ENCODE peak calls at places on chromosomes 16 and 17, in six cellular contexts. One of them, this sample, is unnamed.

GRCh38 chr17:39244016-39244599 is 18.4 kb upstream of the STAC2 start:
- DNase-seq in endothelial cell: no peak
- DNase-seq in AG10803: no peak
- DNase-seq in B cell: peak; percentile 32
- DNase-seq in heart right ventricle: no peak
- DNase-seq in kidney epithelial cell: no peak
- DNase-seq in this sample: no peak

GRCh38 chr16:10947211-10947787 is 2.9 kb downstream of the CLEC16A start:
- DNase-seq in endothelial cell: no peak
- DNase-seq in AG10803: no peak
- DNase-seq in B cell: no peak
- DNase-seq in heart right ventricle: no peak
- DNase-seq in kidney epithelial cell: no peak
- DNase-seq in this sample: no peak

GRCh38 chr16:13118091-13118490 is 216.7 kb downstream of the SHISA9 start:
- DNase-seq in endothelial cell: no peak
- DNase-seq in AG10803: no peak
- DNase-seq in B cell: no peak
- DNase-seq in heart right ventricle: no peak
- DNase-seq in kidney epithelial cell: no peak
- DNase-seq in this sample: no peak

GRCh38 chr16:78278047-78278446 is 178.6 kb downstream of the WWOX start:
- DNase-seq in endothelial cell: no peak
- DNase-seq in AG10803: no peak
- DNase-seq in B cell: no peak
- DNase-seq in heart right ventricle: no peak
- DNase-seq in kidney epithelial cell: no peak
- DNase-seq in this sample: no peak

GRCh38 chr17:7977039-7977438 is 25.4 kb upstream of the GUCY2D start:
- DNase-seq in endothelial cell: no peak
- DNase-seq in AG10803: no peak
- DNase-seq in B cell: no peak
- DNase-seq in heart right ventricle: no peak
- DNase-seq in kidney epithelial cell: no peak
- DNase-seq in this sample: no peak

GRCh38 chr17:60091908-60092331 is 13.2 kb upstream of the HEATR6 start:
- DNase-seq in endothelial cell: no peak
- DNase-seq in AG10803: peak; percentile 52
- DNase-seq in B cell: no peak
- DNase-seq in heart right ventricle: no peak
- DNase-seq in kidney epithelial cell: no peak
- DNase-seq in this sample: no peak

GRCh38 chr17:17675925-17676534 is 5.2 kb upstream of the RAI1 start:
- DNase-seq in endothelial cell: no peak
- DNase-seq in AG10803: no peak
- DNase-seq in B cell: no peak
- DNase-seq in heart right ventricle: no peak
- DNase-seq in kidney epithelial cell: peak; percentile 43
- DNase-seq in this sample: no peak

GRCh38 chr17:34474706-34475105 is 104.7 kb upstream of the TMEM132E start:
- DNase-seq in endothelial cell: no peak
- DNase-seq in AG10803: no peak
- DNase-seq in B cell: no peak
- DNase-seq in heart right ventricle: no peak
- DNase-seq in kidney epithelial cell: no peak
- DNase-seq in this sample: no peak

GRCh38 chr17:45700171-45701090 is 83.7 kb upstream of the CRHR1 start:
- DNase-seq in endothelial cell: no peak
- DNase-seq in AG10803: no peak
- DNase-seq in B cell: no peak
- DNase-seq in heart right ventricle: no peak
- DNase-seq in kidney epithelial cell: no peak
- DNase-seq in this sample: no peak

GRCh38 chr17:44902135-44902760 is 3.0 kb upstream of the EFTUD2 start:
- DNase-seq in endothelial cell: no peak
- DNase-seq in AG10803: no peak
- DNase-seq in B cell: no peak
- DNase-seq in heart right ventricle: no peak
- DNase-seq in kidney epithelial cell: no peak
- DNase-seq in this sample: no peak

GRCh38 chr16:47492428-47493357 is 31.6 kb downstream of the PHKB start:
- DNase-seq in endothelial cell: no peak
- DNase-seq in AG10803: peak; percentile 47
- DNase-seq in B cell: peak; percentile 10
- DNase-seq in heart right ventricle: peak; percentile 93
- DNase-seq in kidney epithelial cell: no peak
- DNase-seq in this sample: no peak

GRCh38 chr17:44005865-44006580 is 1.6 kb downstream of the NAGS start:
- DNase-seq in endothelial cell: peak; percentile 65
- DNase-seq in AG10803: no peak
- DNase-seq in B cell: peak; percentile 76
- DNase-seq in heart right ventricle: no peak
- DNase-seq in kidney epithelial cell: no peak
- DNase-seq in this sample: no peak

GRCh38 chr16:57235128-57236092 is 9.6 kb upstream of the ARL2BP start:
- DNase-seq in endothelial cell: no peak
- DNase-seq in AG10803: no peak
- DNase-seq in B cell: peak; percentile 37
- DNase-seq in heart right ventricle: no peak
- DNase-seq in kidney epithelial cell: no peak
- DNase-seq in this sample: no peak

GRCh38 chr16:525520-526180 is 1.9 kb upstream of the CAPN15 start:
- DNase-seq in endothelial cell: no peak
- DNase-seq in AG10803: peak; percentile 82
- DNase-seq in B cell: no peak
- DNase-seq in heart right ventricle: no peak
- DNase-seq in kidney epithelial cell: peak; percentile 93
- DNase-seq in this sample: no peak

GRCh38 chr16:87541004-87541881 is 48.4 kb upstream of the ZCCHC14 start:
- DNase-seq in endothelial cell: no peak
- DNase-seq in AG10803: peak; percentile 79
- DNase-seq in B cell: no peak
- DNase-seq in heart right ventricle: peak; percentile 61
- DNase-seq in kidney epithelial cell: no peak
- DNase-seq in this sample: no peak

GRCh38 chr16:89178453-89179147 is 7.1 kb downstream of the CDH15 start:
- DNase-seq in endothelial cell: no peak
- DNase-seq in AG10803: no peak
- DNase-seq in B cell: no peak
- DNase-seq in heart right ventricle: no peak
- DNase-seq in kidney epithelial cell: no peak
- DNase-seq in this sample: no peak

GRCh38 chr17:44396946-44397345 is 7.5 kb upstream of the ITGA2B start:
- DNase-seq in endothelial cell: no peak
- DNase-seq in AG10803: no peak
- DNase-seq in B cell: no peak
- DNase-seq in heart right ventricle: no peak
- DNase-seq in kidney epithelial cell: no peak
- DNase-seq in this sample: peak; percentile 20

GRCh38 chr16:54512461-54512860 is 225.9 kb upstream of the IRX3 start:
- DNase-seq in endothelial cell: no peak
- DNase-seq in AG10803: no peak
- DNase-seq in B cell: no peak
- DNase-seq in heart right ventricle: no peak
- DNase-seq in kidney epithelial cell: no peak
- DNase-seq in this sample: no peak

GRCh38 chr17:20191066-20191465 is 181.9 kb downstream of the SPECC1 start:
- DNase-seq in endothelial cell: no peak
- DNase-seq in AG10803: peak; percentile 93
- DNase-seq in B cell: no peak
- DNase-seq in heart right ventricle: no peak
- DNase-seq in kidney epithelial cell: no peak
- DNase-seq in this sample: no peak

DNA sequence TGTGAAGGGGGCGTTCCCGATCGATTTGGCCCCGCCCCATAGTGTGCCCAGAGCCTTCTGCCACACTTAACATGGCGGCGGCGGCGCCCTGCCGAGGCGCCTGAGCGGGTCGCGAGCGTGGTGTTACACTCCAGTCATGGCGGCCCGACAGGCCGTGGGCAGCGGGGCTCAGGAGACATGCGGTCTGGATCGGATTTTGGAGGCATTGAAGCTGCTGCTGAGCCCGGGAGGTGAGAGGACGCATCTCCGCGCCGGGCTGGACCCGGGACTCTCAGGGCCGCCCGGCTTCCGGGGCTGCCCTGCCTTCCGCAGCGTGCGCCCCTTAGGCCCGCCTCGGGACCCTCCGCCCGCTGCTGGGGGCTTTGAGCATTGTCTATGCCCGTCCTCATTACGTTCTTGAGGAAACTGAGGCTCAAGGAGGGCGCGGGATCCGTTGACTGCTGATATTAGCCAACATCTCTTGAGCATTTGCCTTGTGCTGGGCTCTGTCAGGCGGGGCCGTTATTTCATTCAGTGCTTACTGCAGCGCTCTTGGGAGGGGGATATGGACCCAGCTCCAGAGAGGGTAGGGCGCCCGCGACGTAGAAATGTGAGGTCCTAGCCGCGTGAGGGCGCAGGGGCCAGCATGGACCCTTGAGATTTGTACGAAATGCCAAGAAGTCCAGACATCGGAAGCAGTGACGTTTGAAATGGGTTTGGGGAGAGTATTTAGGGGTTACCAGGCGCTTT is at the start of gene TANGO6:
- DNase-seq in endothelial cell: peak; percentile 78
- DNase-seq in AG10803: peak; percentile 74
- DNase-seq in B cell: peak; percentile 88
- DNase-seq in heart right ventricle: peak; percentile 86
- DNase-seq in kidney epithelial cell: peak; percentile 31
- DNase-seq in this sample: peak; percentile 94
- TF ChIP-seq CTCF in endothelial cell: no peak
- TF ChIP-seq CTCF in AG10803: peak; percentile 33
- TF ChIP-seq CTCF in B cell: no peak
- TF ChIP-seq CTCF in heart right ventricle: no peak
- TF ChIP-seq CTCF in kidney epithelial cell: peak; percentile 55
- TF ChIP-seq CTCF in this sample: peak; percentile 72

DNA sequence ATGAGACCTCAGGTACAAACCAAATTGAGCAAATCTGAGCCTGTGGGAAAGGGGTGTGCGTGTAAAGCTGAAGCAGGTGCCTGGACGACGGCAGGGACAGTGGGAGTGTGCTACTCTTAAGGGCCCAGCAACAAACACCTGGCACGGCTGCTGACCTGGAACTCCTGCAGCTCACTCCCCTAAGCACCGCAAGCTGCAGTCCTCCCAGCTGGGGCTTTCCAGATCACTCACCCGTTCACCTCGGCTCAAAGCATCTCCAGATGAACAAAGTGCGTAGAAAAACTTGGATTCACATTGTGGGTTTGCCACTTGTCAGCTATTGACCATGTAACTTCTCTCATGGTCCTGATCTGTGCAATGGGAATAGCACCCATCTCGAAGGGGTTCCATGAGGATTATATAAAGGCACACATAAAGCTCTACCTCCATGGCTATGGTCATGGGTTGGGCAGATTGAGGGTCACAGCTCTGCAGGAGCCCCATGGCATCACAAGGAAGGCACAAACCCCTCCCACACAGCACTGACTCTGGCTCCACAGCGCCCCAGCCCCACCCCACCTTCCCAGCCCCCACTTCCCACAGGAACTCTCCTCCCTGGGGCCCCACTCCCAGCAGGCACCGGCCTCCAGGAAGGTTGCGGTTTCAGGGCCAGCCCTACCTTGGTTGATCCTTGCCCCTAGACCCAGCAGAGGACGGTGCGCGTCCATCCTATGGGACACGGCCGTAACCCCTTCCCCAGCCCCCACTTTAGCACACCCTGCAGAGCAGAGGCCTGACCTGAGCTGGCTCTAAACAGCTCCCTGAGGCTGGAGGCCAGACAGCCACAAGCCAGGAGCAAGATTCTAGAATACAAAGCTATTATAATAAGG is 21.9 kb downstream of the ST3GAL2 start:
- DNase-seq in endothelial cell: no peak
- DNase-seq in AG10803: no peak
- DNase-seq in B cell: peak; percentile 76
- DNase-seq in heart right ventricle: no peak
- DNase-seq in kidney epithelial cell: no peak
- DNase-seq in this sample: no peak
- TF ChIP-seq CTCF in endothelial cell: no peak
- TF ChIP-seq CTCF in AG10803: no peak
- TF ChIP-seq CTCF in B cell: no peak
- TF ChIP-seq CTCF in heart right ventricle: no peak
- TF ChIP-seq CTCF in kidney epithelial cell: no peak
- TF ChIP-seq CTCF in this sample: no peak

GRCh38 chr16:66915041-66915440 is 3.6 kb downstream of the CDH16 start:
- DNase-seq in endothelial cell: no peak
- DNase-seq in AG10803: no peak
- DNase-seq in B cell: no peak
- DNase-seq in heart right ventricle: no peak
- DNase-seq in kidney epithelial cell: no peak
- DNase-seq in this sample: no peak

GRCh38 chr16:66911801-66912200 is 6.9 kb downstream of the CDH16 start:
- DNase-seq in endothelial cell: no peak
- DNase-seq in AG10803: no peak
- DNase-seq in B cell: no peak
- DNase-seq in heart right ventricle: no peak
- DNase-seq in kidney epithelial cell: no peak
- DNase-seq in this sample: no peak

GRCh38 chr16:66914541-66914940 is 4.1 kb downstream of the CDH16 start:
- DNase-seq in endothelial cell: no peak
- DNase-seq in AG10803: no peak
- DNase-seq in B cell: no peak
- DNase-seq in heart right ventricle: no peak
- DNase-seq in kidney epithelial cell: no peak
- DNase-seq in this sample: no peak

GRCh38 chr16:66913711-66914110 is 5.0 kb downstream of the CDH16 start:
- DNase-seq in endothelial cell: no peak
- DNase-seq in AG10803: no peak
- DNase-seq in B cell: no peak
- DNase-seq in heart right ventricle: no peak
- DNase-seq in kidney epithelial cell: no peak
- DNase-seq in this sample: no peak

GRCh38 chr16:66913081-66913480 is 5.6 kb downstream of the CDH16 start:
- DNase-seq in endothelial cell: no peak
- DNase-seq in AG10803: no peak
- DNase-seq in B cell: no peak
- DNase-seq in heart right ventricle: no peak
- DNase-seq in kidney epithelial cell: no peak
- DNase-seq in this sample: no peak
- TF ChIP-seq CTCF in endothelial cell: no peak
- TF ChIP-seq CTCF in AG10803: no peak
- TF ChIP-seq CTCF in B cell: no peak
- TF ChIP-seq CTCF in heart right ventricle: no peak
- TF ChIP-seq CTCF in kidney epithelial cell: no peak
- TF ChIP-seq CTCF in this sample: no peak

DNA sequence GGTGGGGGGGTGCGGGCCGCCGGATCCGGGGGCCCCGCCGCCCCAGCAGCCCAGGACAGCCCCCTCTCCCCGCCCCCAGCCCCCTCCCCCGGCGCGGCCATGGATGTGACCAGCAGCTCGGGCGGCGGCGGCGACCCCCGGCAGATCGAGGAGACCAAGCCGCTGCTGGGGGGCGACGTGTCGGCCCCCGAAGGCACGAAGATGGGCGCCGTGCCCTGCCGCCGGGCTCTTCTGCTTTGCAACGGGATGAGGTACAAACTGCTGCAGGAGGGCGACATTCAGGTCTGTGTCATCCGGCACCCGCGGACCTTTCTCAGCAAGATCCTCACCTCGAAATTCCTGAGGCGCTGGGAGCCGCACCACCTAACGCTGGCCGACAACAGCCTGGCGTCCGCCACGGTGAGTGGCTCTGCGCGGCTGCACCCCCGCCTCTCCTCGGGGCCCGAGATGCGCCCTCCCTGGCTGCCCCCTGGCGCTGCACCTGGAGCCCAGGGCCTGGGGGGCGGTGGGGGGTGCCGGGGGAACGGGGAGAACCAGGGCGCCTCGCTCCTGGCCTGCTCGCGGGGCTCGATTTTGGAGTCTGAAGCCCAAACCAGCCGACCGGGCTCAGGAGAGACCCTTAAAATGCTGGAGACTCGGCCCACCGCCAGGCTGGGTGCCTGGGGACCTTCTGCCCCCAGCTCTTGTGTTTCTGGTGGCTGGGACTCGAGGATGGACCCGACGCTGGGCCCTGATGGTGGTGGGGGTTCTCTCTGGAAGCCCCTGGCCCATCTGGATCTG is 725 bp downstream of the CMIP start:
- DNase-seq in endothelial cell: peak; percentile 45
- DNase-seq in AG10803: peak; percentile 21
- DNase-seq in B cell: peak; percentile 77
- DNase-seq in heart right ventricle: no peak
- DNase-seq in kidney epithelial cell: no peak
- DNase-seq in this sample: no peak
- TF ChIP-seq CTCF in endothelial cell: no peak
- TF ChIP-seq CTCF in AG10803: peak; percentile 26
- TF ChIP-seq CTCF in B cell: peak; percentile 36
- TF ChIP-seq CTCF in heart right ventricle: peak; percentile 26
- TF ChIP-seq CTCF in kidney epithelial cell: peak; percentile 29
- TF ChIP-seq CTCF in this sample: peak; percentile 70